ENCODE peak calls at places on chromosome 6, in seven cellular contexts. K is K562; H is MM.1S; N is HL-60; G is fibroblast of the aortic adventitia; E is CD8-positive, alpha-beta T cell; B is CD8-positive, alpha-beta memory T cell. R is an unnamed sample.

GRCh38 chr6:168130168-168130651 is 51.2 kb upstream of the FRMD1 start:
- DNase-seq in H (no peak), K (no peak), B (no peak), E (no peak), G (no peak), N (no peak), R (no peak)

GRCh38 chr6:75882734-75883133 is 133.7 kb downstream of the MYO6 start:
- DNase-seq in E (no peak), G (peak; percentile 35), K (no peak), N (no peak), B (no peak), H (no peak), R (peak; percentile 75)

GRCh38 chr6:27545271-27546046 is 72.6 kb upstream of the ZNF184 start:
- DNase-seq in H (no peak), N (no peak), B (no peak), E (no peak), G (peak; percentile 51), K (peak; percentile 76), R (peak; percentile 94)

GRCh38 chr6:15897063-15897934 is 231.6 kb upstream of the MYLIP start:
- DNase-seq in E (no peak), H (no peak), G (peak; percentile 48), N (peak; percentile 53), B (no peak), K (peak; percentile 37), R (no peak)

GRCh38 chr6:136793348-136793747 is 1.1 kb upstream of the MAP3K5 start:
- DNase-seq in E (no peak), K (no peak), G (no peak), H (peak; percentile 33), N (no peak), B (no peak), R (no peak)

GRCh38 chr6:150229775-150230561 is 87.1 kb downstream of the PPP1R14C start:
- DNase-seq in E (no peak), N (no peak), G (peak; percentile 20), B (no peak), K (peak; percentile 33), H (no peak), R (peak; percentile 20)

GRCh38 chr6:37048851-37049734 is 43.6 kb downstream of the FGD2 start:
- DNase-seq in N (no peak), K (peak; percentile 63), G (peak; percentile 84), H (peak; percentile 88), E (peak; percentile 83), B (peak; percentile 66), R (peak; percentile 94)

GRCh38 chr6:4281341-4282293 is 146.2 kb upstream of the ECI2 start:
- DNase-seq in K (no peak), B (peak; percentile 1), N (peak; percentile 6), H (peak; percentile 76), G (peak; percentile 22), E (no peak), R (peak; percentile 55)

GRCh38 chr6:144379356-144379755 is 94.2 kb downstream of the UTRN start:
- DNase-seq in H (no peak), G (peak; percentile 32), N (peak; percentile 4), E (no peak), K (no peak), B (no peak), R (peak; percentile 69)

GRCh38 chr6:93417421-93417996 is 1.9 kb downstream of the EPHA7 start:
- DNase-seq in N (no peak), B (no peak), E (no peak), H (peak; percentile 7), K (no peak), G (peak; percentile 19), R (peak; percentile 34)

GRCh38 chr6:158634695-158635426 is 9.7 kb downstream of the DYNLT1 start:
- DNase-seq in G (no peak), H (no peak), N (no peak), E (no peak), B (peak; percentile 73), K (no peak), R (no peak)

GRCh38 chr6:124747336-124747735 is 214.9 kb upstream of the RNF217 start:
- DNase-seq in K (no peak), E (no peak), H (no peak), N (no peak), B (no peak), G (no peak), R (no peak)

GRCh38 chr6:33249732-33250625 is 21.7 kb downstream of the VPS52 start:
- DNase-seq in K (no peak), N (no peak), H (no peak), G (peak; percentile 80), B (no peak), E (no peak), R (peak; percentile 88)

GRCh38 chr6:127737009-127737486 is 160.1 kb downstream of the C6orf58 start:
- DNase-seq in K (peak; percentile 12), G (peak; percentile 79), H (peak; percentile 63), B (peak; percentile 57), E (peak; percentile 46), N (peak; percentile 25), R (peak; percentile 84)

GRCh38 chr6:1222426-1223311 is 89.2 kb upstream of the FOXQ1 start:
- DNase-seq in N (no peak), G (no peak), E (no peak), B (no peak), H (no peak), K (no peak), R (no peak)

GRCh38 chr6:134840086-134840485 is 109.8 kb downstream of the ALDH8A1 start:
- DNase-seq in K (no peak), B (no peak), N (no peak), E (no peak), G (no peak), H (no peak), R (no peak)

GRCh38 chr6:139409026-139409425 is 34.6 kb upstream of the CITED2 start:
- DNase-seq in B (no peak), H (no peak), N (no peak), G (peak; percentile 89), E (no peak), K (no peak), R (peak; percentile 78)

GRCh38 chr6:166955121-166955864 is 1.1 kb downstream of the RNASET2 start:
- DNase-seq in N (peak; percentile 62), B (peak; percentile 37), E (peak; percentile 37), H (no peak), K (peak; percentile 24), G (no peak), R (no peak)

GRCh38 chr6:116201538-116201937 is 52.3 kb downstream of the TSPYL4 start:
- DNase-seq in E (no peak), B (no peak), K (no peak), N (no peak), H (no peak), G (no peak), R (no peak)

GRCh38 chr6:140677781-140678528 is 1303.5 kb upstream of the CITED2 start:
- DNase-seq in K (no peak), H (no peak), B (no peak), N (no peak), E (no peak), G (no peak), R (no peak)

GRCh38 chr6:90660971-90661370 is 74.1 kb upstream of the MAP3K7 start:
- DNase-seq in K (no peak), B (no peak), G (no peak), E (no peak), N (no peak), H (no peak), R (no peak)
- H3K4me3 ChIP-seq in K (no peak overlapping the region), B (no peak overlapping the region), G (no peak overlapping the region), E (no peak overlapping the region), N (no peak overlapping the region), H (no peak overlapping the region), R (no peak overlapping the region)

GRCh38 chr6:118892248-118893094 is 1.5 kb upstream of the ASF1A start:
- DNase-seq in H (no peak), K (peak; percentile 10), B (no peak), E (no peak), G (peak; percentile 18), N (no peak), R (peak; percentile 15)

GRCh38 chr6:118893095-118893881 is 664 bp upstream of the ASF1A start:
- DNase-seq in K (peak; percentile 16), B (no peak), H (peak; percentile 64), N (peak; percentile 51), E (peak; percentile 73), G (peak; percentile 78), R (peak; percentile 82)

GRCh38 chr6:118886641-118887040 is 7.3 kb upstream of the ASF1A start:
- DNase-seq in E (no peak), K (no peak), B (no peak), H (no peak), G (no peak), N (no peak), R (no peak)

GRCh38 chr6:118890997-118891790 is 2.8 kb upstream of the ASF1A start:
- DNase-seq in N (peak; percentile 44), K (no peak), B (no peak), G (peak; percentile 10), E (no peak), H (no peak), R (peak; percentile 41)

GRCh38 chr6:118889163-118889562 is 4.8 kb upstream of the ASF1A start:
- DNase-seq in H (no peak), K (no peak), E (no peak), B (no peak), G (no peak), N (no peak), R (no peak)
- H3K4me3 ChIP-seq in H (no peak overlapping the region), K (no peak overlapping the region), E (no peak overlapping the region), B (no peak overlapping the region), G (no peak overlapping the region), N (no peak overlapping the region), R (no peak overlapping the region)

GRCh38 chr6:155024628-155025027 is 29.5 kb downstream of the TIAM2 start:
- DNase-seq in G (no peak), H (no peak), B (no peak), N (no peak), K (no peak), E (no peak), R (no peak)
- H3K4me3 ChIP-seq in G (no peak overlapping the region), H (no peak overlapping the region), B (no peak overlapping the region), N (no peak overlapping the region), K (no peak overlapping the region), E (no peak overlapping the region), R (no peak overlapping the region)

DNA sequence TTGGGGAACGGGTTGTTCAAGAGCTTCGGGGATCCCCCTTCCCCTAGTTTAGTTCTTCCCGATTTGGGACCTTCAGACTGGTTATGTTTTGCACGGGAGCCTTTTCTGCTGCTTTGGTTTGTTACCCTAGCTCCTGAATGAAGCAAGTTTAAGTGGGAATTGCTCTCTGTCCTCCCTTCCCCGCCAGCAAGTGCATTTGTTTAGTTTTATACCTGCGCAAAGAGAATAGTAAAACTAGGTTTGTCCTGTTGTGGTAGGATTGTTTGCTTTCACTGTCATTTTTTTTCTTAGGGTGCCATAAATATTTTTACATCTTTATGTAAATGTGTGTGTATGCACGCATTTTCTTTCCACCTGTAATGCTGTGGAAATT is 657 bp downstream of the SH3BGRL2 start:
- DNase-seq in E (no peak), H (no peak), G (no peak), B (no peak), N (no peak), K (no peak), R (no peak)
- H3K4me3 ChIP-seq in E (peak overlapping the region; percentile 57), H (peak overlapping the region; percentile 91), G (peak overlapping the region; percentile 67), B (peak overlapping the region; percentile 40), N (no peak overlapping the region), K (peak overlapping the region; percentile 74), R (peak overlapping the region; percentile 73)

R was measured in cardiac fibroblast.